ENCODE peak calls at places on chromosomes 7 and 10, in seven cellular contexts. J, E, K, G, Y, B and O are unnamed samples.
A peak's percentile ranks its signal among the peaks of the same experiment; 100 is the strongest.

GRCh38 chr7:75885011-75885410 is 6.2 kb downstream of the RHBDD2 start:
- DNase-seq in B (no peak), K (no peak), E (no peak), G (no peak), J (no peak), Y (no peak), O (no peak)

GRCh38 chr7:90181485-90181884 is 27.2 kb downstream of the STEAP1 start:
- DNase-seq in K (no peak), G (no peak), Y (no peak), E (no peak), J (no peak), B (no peak), O (no peak)

GRCh38 chr7:156827587-156828203 is 65.3 kb downstream of the LMBR1 start:
- DNase-seq in J (no peak), G (no peak), B (no peak), E (no peak), Y (peak; percentile 22), K (peak; percentile 34), O (no peak)

GRCh38 chr10:131576341-131577177 is 265.0 kb upstream of the TCERG1L start:
- DNase-seq in B (no peak), K (no peak), J (no peak), G (peak; percentile 9), E (no peak), Y (no peak), O (no peak)

GRCh38 chr10:79024296-79024695 is 44.5 kb upstream of the ZMIZ1 start:
- DNase-seq in K (no peak), J (peak; percentile 51), E (no peak), G (no peak), Y (no peak), B (no peak), O (no peak)

GRCh38 chr7:29207023-29207422 is 12.4 kb downstream of the CHN2 start:
- DNase-seq in B (no peak), Y (peak; percentile 26), J (no peak), E (no peak), K (no peak), G (no peak), O (no peak)

GRCh38 chr7:129902788-129903422 is 49.9 kb downstream of the UBE2H start:
- DNase-seq in Y (peak; percentile 9), K (no peak), E (no peak), B (no peak), J (no peak), G (no peak), O (no peak)

GRCh38 chr10:119189811-119190282 is 11.2 kb upstream of the PRDX3 start:
- DNase-seq in G (no peak), Y (no peak), K (no peak), J (no peak), E (no peak), B (no peak), O (peak; percentile 60)

GRCh38 chr7:148356303-148356702 is 234.3 kb upstream of the C7orf33 start:
- DNase-seq in E (no peak), B (peak; percentile 62), J (no peak), K (no peak), Y (no peak), G (no peak), O (no peak)

GRCh38 chr7:72405389-72405788 is 6.7 kb downstream of the CALN1 start:
- DNase-seq in K (peak; percentile 16), E (no peak), J (peak; percentile 79), Y (no peak), B (no peak), G (no peak), O (no peak)

GRCh38 chr10:133039107-133039822 is 48.5 kb upstream of the ADGRA1 start:
- DNase-seq in Y (no peak), E (no peak), B (no peak), G (no peak), K (no peak), J (no peak), O (no peak)

GRCh38 chr10:80186364-80187012 is 18.8 kb downstream of the ANXA11 start:
- DNase-seq in G (no peak), J (no peak), K (no peak), Y (no peak), B (no peak), E (no peak), O (no peak)
- H3K4me1 ChIP-seq in G (peaks cover 18% of the 10 kb centered on the region), J (peaks cover 72% of the 10 kb centered on the region), K (peaks cover 11% of the 10 kb centered on the region), Y (peaks cover 6% of the 10 kb centered on the region), B (peaks cover 83% of the 10 kb centered on the region), E (peaks cover 95% of the 10 kb centered on the region), O (peaks cover 43% of the 10 kb centered on the region)

GRCh38 chr10:99983280-99983988 is 26.3 kb downstream of the DNMBP start:
- DNase-seq in K (peak; percentile 52), J (no peak), B (peak; percentile 26), G (no peak), Y (no peak), E (no peak), O (no peak)
- H3K4me1 ChIP-seq in K (peaks cover 41% of the 10 kb centered on the region), J (peaks cover 27% of the 10 kb centered on the region), B (peaks cover 25% of the 10 kb centered on the region), G (no peaks in the 10 kb centered on the region), Y (peaks cover 16% of the 10 kb centered on the region), E (peaks cover 75% of the 10 kb centered on the region), O (peaks cover 9% of the 10 kb centered on the region)

GRCh38 chr10:43043342-43043772 is 33.5 kb upstream of the RET start:
- DNase-seq in G (no peak), Y (no peak), K (no peak), B (no peak), E (no peak), J (peak; percentile 54), O (no peak)

GRCh38 chr10:43045631-43046287 is 31.1 kb upstream of the RET start:
- DNase-seq in K (no peak), G (no peak), J (peak; percentile 49), E (no peak), Y (no peak), B (no peak), O (peak; percentile 31)

GRCh38 chr10:43043773-43044394 is 33.0 kb upstream of the RET start:
- DNase-seq in K (no peak), B (no peak), J (peak; percentile 61), G (no peak), Y (no peak), E (no peak), O (no peak)

GRCh38 chr10:43045246-43045621 is 31.6 kb upstream of the RET start:
- DNase-seq in Y (no peak), B (no peak), G (no peak), J (no peak), K (no peak), E (no peak), O (no peak)

GRCh38 chr10:43044444-43045245 is 32.2 kb upstream of the RET start:
- DNase-seq in K (no peak), G (no peak), Y (no peak), B (no peak), E (no peak), J (peak; percentile 53), O (no peak)
- H3K4me1 ChIP-seq in K (peaks cover 2% of the 10 kb centered on the region), G (no peaks in the 10 kb centered on the region), Y (no peaks in the 10 kb centered on the region), B (peaks cover 8% of the 10 kb centered on the region), E (no peaks in the 10 kb centered on the region), J (no peaks in the 10 kb centered on the region), O (no peaks in the 10 kb centered on the region)

DNA sequence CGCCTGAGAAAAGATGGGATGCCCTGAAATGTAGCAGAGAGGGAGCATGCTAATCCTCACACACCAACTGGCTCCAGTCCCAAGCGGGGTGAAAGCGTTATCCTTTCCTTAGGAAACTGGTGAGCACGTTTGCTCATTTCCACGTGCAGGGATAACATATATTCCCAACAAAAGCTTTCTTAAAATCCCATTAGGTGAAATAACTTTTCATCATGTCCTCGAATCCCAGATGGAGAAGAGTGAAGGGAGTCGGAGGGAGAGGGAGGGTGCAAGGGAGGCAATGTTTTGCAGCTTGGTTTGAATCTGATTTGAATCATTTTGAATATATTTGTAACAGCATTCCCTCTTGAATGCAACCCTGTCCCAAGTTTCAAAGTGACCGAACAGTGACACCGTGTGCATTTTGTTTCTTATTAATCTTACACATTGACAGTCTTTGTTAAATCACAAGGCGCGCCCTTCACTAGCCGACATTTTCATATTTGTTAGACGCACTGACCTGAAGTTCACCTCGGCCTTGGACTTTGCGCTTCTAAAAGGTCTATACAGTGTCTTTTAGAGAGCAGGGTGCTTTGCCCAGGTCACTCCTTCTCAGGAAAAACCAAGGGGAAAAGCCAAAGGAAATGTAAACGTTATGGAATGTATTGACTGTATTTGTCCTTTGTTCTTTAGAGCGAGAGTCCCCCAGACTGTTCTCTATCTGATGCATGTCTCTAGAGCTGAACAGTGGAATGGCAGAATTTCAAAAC is 3.0 kb upstream of the HOXA4 start:
- DNase-seq in K (no peak), J (no peak), B (no peak), E (no peak), G (peak; percentile 69), Y (no peak), O (no peak)
- H3K4me1 ChIP-seq in K (peaks cover 10% of the 10 kb centered on the region), J (peaks cover 55% of the 10 kb centered on the region), B (no peaks in the 10 kb centered on the region), E (peaks cover 69% of the 10 kb centered on the region), G (peaks cover 9% of the 10 kb centered on the region), Y (peaks cover 46% of the 10 kb centered on the region), O (no peaks in the 10 kb centered on the region)